ENCODE peak calls at places on chromosome 6, in six cellular contexts. Y is neural progenitor cell; A is GM23338; R is HepG2; D is endothelial cell of umbilical vein; T is CD8-positive, alpha-beta T cell. S is an unnamed sample.

GRCh38 chr6:31630177-31630934 is 9.8 kb downstream of the PRRC2A start:
- DNase-seq in Y (no peak), A (no peak), R (no peak), D (no peak), T (no peak), S (no peak)

GRCh38 chr6:16141514-16141913 is 12.6 kb downstream of the MYLIP start:
- DNase-seq in Y (no peak), A (no peak), R (no peak), D (no peak), T (no peak), S (no peak)

GRCh38 chr6:125749112-125749863 is at the start of gene HEY2:
- DNase-seq in Y (peak), A (peak), R (peak), D (peak), T (peak), S (peak)

GRCh38 chr6:10521104-10521808 is at the start of gene GCNT2:
- DNase-seq in Y (peak), A (peak), R (peak), D (peak), T (no peak), S (no peak)

GRCh38 chr6:170178561-170179477 is 112.1 kb downstream of the DLL1 start:
- DNase-seq in Y (no peak), A (peak), R (no peak), D (peak), T (no peak), S (peak)

GRCh38 chr6:110543106-110543505 is 66.7 kb upstream of the SLC22A16 start:
- DNase-seq in Y (no peak), A (no peak), R (no peak), D (no peak), T (no peak), S (no peak)

GRCh38 chr6:56958481-56958880 is 3.6 kb downstream of the BEND6 start:
- DNase-seq in Y (no peak), A (no peak), R (no peak), D (no peak), T (no peak), S (no peak)

GRCh38 chr6:150830409-150831165 is 34.9 kb upstream of the MTHFD1L start:
- DNase-seq in Y (no peak), A (no peak), R (no peak), D (no peak), T (no peak), S (no peak)

GRCh38 chr6:21914121-21914973 is 320.8 kb downstream of the SOX4 start:
- DNase-seq in Y (no peak), A (no peak), R (no peak), D (peak), T (peak), S (peak)

GRCh38 chr6:36779227-36779626 is 60.0 kb downstream of the CPNE5 start:
- DNase-seq in Y (no peak), A (no peak), R (no peak), D (no peak), T (no peak), S (no peak)

GRCh38 chr6:144936764-144937163 is 651.6 kb downstream of the UTRN start:
- DNase-seq in Y (no peak), A (no peak), R (no peak), D (no peak), T (no peak), S (no peak)

GRCh38 chr6:166942393-166943168 is 13.8 kb downstream of the RNASET2 start:
- DNase-seq in Y (no peak), A (no peak), R (no peak), D (peak), T (no peak), S (no peak)

GRCh38 chr6:114690625-114691024 is 347.8 kb upstream of the HS3ST5 start:
- DNase-seq in Y (peak), A (peak), R (peak), D (no peak), T (no peak), S (no peak)

GRCh38 chr6:40344566-40345185 is 242.5 kb downstream of the LRFN2 start:
- DNase-seq in Y (peak), A (no peak), R (no peak), D (no peak), T (no peak), S (no peak)

GRCh38 chr6:126143650-126144260 is 157.4 kb downstream of the TRMT11 start:
- DNase-seq in Y (peak), A (no peak), R (no peak), D (no peak), T (no peak), S (no peak)

GRCh38 chr6:78615430-78615904 is 251.9 kb upstream of the IRAK1BP1 start:
- DNase-seq in Y (no peak), A (no peak), R (no peak), D (peak), T (no peak), S (no peak)

GRCh38 chr6:129499871-129500219 is 210.1 kb downstream of the ARHGAP18 start:
- DNase-seq in Y (no peak), A (no peak), R (no peak), D (no peak), T (no peak), S (no peak)

GRCh38 chr6:28741363-28741762 is 182.4 kb downstream of the TRIM27 start:
- DNase-seq in Y (no peak), A (no peak), R (no peak), D (no peak), T (no peak), S (no peak)

GRCh38 chr6:14313220-14313619 is 195.6 kb downstream of the CD83 start:
- DNase-seq in Y (no peak), A (no peak), R (no peak), D (no peak), T (no peak), S (no peak)

GRCh38 chr6:87155920-87156600 is 695 bp downstream of the ZNF292 start:
- DNase-seq in Y (peak), A (peak), R (peak), D (peak), T (peak), S (peak)

GRCh38 chr6:145815351-145815772 is 767 bp upstream of the FBXO30 start:
- DNase-seq in Y (no peak), A (peak), R (no peak), D (no peak), T (no peak), S (no peak)

GRCh38 chr6:87366428-87366827 is 21.8 kb downstream of the C6orf163 start:
- DNase-seq in Y (no peak), A (no peak), R (no peak), D (no peak), T (no peak), S (no peak)

GRCh38 chr6:69936674-69937363 is 70.5 kb downstream of the COL19A1 start:
- DNase-seq in Y (no peak), A (peak), R (no peak), D (no peak), T (no peak), S (no peak)

GRCh38 chr6:147131728-147132127 is 72.5 kb upstream of the STXBP5 start:
- DNase-seq in Y (peak), A (peak), R (no peak), D (no peak), T (no peak), S (no peak)

GRCh38 chr6:85008311-85009015 is 244.1 kb upstream of the TBX18 start:
- DNase-seq in Y (no peak), A (no peak), R (no peak), D (peak), T (no peak), S (no peak)

GRCh38 chr6:133368664-133369063 is 127.5 kb downstream of the EYA4 start:
- DNase-seq in Y (peak), A (no peak), R (peak), D (no peak), T (no peak), S (no peak)

GRCh38 chr6:24033284-24033683 is 92.7 kb upstream of the NRSN1 start:
- DNase-seq in Y (peak), A (no peak), R (peak), D (no peak), T (no peak), S (no peak)

GRCh38 chr6:104601756-104602155 is 258.0 kb downstream of the HACE1 start:
- DNase-seq in Y (no peak), A (peak), R (no peak), D (no peak), T (no peak), S (no peak)

GRCh38 chr6:14797875-14798593 is 447.8 kb upstream of the JARID2 start:
- DNase-seq in Y (no peak), A (no peak), R (no peak), D (no peak), T (no peak), S (no peak)

GRCh38 chr6:133707456-133707855 is 181.5 kb upstream of the TCF21 start:
- DNase-seq in Y (peak), A (peak), R (no peak), D (peak), T (no peak), S (no peak)

DNA sequence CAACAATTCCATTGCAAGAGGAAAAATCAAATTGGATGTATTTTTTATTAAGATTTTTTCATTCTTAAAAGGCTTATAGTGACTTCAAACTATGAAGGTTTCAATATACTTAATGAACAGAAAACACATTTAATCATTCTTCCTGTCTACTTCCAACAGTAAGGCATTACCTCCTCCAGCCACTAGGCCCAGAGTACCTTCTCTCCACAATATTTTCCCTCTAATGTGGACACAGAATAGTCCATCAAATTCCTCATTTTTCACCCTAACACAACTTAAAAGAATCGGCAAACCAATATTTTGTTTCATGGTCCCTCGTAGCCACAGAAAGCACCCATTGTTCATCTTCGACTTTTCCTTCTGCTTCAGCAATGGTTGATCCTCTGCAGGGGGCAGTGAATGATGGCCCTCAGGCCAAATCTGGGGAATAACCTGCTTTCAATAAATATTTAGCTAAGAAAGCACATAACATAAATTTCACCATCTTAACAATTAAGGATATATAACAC is 335.4 kb upstream of the ID4 start:
- DNase-seq in Y (no peak), A (peak), R (no peak), D (no peak), T (no peak), S (no peak)
- TF ChIP-seq CTCF in Y (peak), A (no peak), R (no peak), D (no peak), T (no peak), S (no peak)

DNA sequence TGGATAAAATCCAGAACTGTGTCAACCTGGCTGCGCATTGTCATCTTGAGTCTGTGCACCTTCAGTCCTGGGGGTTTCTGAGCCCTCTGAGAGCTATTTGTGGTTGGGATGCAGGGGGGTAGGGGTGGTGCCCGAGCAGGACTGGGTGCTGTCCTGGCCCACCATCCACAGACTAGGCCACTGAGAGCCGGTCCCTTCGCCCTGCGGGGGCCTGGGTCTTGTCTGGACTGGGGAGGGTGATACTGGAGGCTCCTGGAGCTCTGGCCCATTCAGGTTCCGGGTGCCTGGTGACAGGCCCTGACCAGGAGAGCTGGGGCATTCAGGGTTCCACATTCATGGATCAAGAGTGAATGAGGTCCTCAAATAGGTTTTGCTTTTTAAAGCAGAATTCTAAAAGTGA is 20.9 kb downstream of the SPDEF start:
- DNase-seq in Y (no peak), A (no peak), R (no peak), D (no peak), T (no peak), S (no peak)
- TF ChIP-seq CTCF in Y (no peak), A (no peak), R (no peak), D (no peak), T (no peak), S (no peak)

GRCh38 chr6:143513410-143513809 is 1.9 kb upstream of the FUCA2 start:
- DNase-seq in Y (peak), A (peak), R (peak), D (no peak), T (peak), S (peak)
- TF ChIP-seq CTCF in Y (peak), A (peak), R (peak), D (peak), T (peak), S (peak)

GRCh38 chr6:44761046-44761445 is 373.5 kb downstream of the CDC5L start:
- DNase-seq in Y (no peak), A (no peak), R (no peak), D (no peak), T (no peak), S (no peak)
- TF ChIP-seq CTCF in Y (no peak), A (no peak), R (no peak), D (no peak), T (no peak), S (no peak)

DNA sequence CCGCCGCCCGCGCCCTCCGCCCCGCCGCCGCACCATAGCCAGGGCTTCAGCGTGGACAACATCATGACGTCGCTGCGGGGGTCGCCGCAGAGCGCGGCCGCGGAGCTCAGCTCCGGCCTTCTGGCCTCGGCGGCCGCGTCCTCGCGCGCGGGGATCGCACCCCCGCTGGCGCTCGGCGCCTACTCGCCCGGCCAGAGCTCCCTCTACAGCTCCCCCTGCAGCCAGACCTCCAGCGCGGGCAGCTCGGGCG is 1.5 kb downstream of the FOXC1 start:
- DNase-seq in Y (peak), A (peak), R (no peak), D (peak), T (no peak), S (no peak)
- TF ChIP-seq CTCF in Y (peak), A (peak), R (peak), D (peak), T (no peak), S (no peak)

GRCh38 chr6:108163267-108163643 is 2.6 kb upstream of the NR2E1 start:
- DNase-seq in Y (peak), A (peak), R (no peak), D (no peak), T (no peak), S (no peak)
- TF ChIP-seq CTCF in Y (peak), A (peak), R (no peak), D (no peak), T (no peak), S (no peak)